ENCODE peak calls at places on chromosomes 5 and 9, in nine cellular contexts. One of them, this sample, is unnamed.

GRCh38 chr9:127500399-127500798 is 49.1 kb downstream of the LRSAM1 start:
- DNase-seq in MM.1S: no peak
- DNase-seq in HFFc6: no peak
- DNase-seq in fibroblast of lung: no peak
- DNase-seq in AG08395: no peak
- DNase-seq in cardiac fibroblast: no peak
- DNase-seq in frontal cortex: no peak
- DNase-seq in islet precursor cell: no peak
- DNase-seq in KG1: no peak
- DNase-seq in this sample: no peak

GRCh38 chr9:31140316-31140715 is 1244.1 kb upstream of the ACO1 start:
- DNase-seq in cardiac fibroblast: peak; percentile 45
- DNase-seq in AG08395: no peak
- DNase-seq in KG1: no peak
- DNase-seq in frontal cortex: no peak
- DNase-seq in fibroblast of lung: peak; percentile 27
- DNase-seq in islet precursor cell: no peak
- DNase-seq in MM.1S: peak; percentile 17
- DNase-seq in HFFc6: no peak
- DNase-seq in this sample: peak; percentile 62

GRCh38 chr5:15387931-15388330 is 112.0 kb upstream of the FBXL7 start:
- DNase-seq in MM.1S: no peak
- DNase-seq in cardiac fibroblast: no peak
- DNase-seq in HFFc6: no peak
- DNase-seq in islet precursor cell: no peak
- DNase-seq in fibroblast of lung: no peak
- DNase-seq in AG08395: no peak
- DNase-seq in frontal cortex: no peak
- DNase-seq in KG1: no peak
- DNase-seq in this sample: no peak

GRCh38 chr9:99811598-99812383 is 9.9 kb upstream of the NR4A3 start:
- DNase-seq in HFFc6: no peak
- DNase-seq in AG08395: no peak
- DNase-seq in frontal cortex: no peak
- DNase-seq in islet precursor cell: no peak
- DNase-seq in KG1: no peak
- DNase-seq in cardiac fibroblast: no peak
- DNase-seq in fibroblast of lung: no peak
- DNase-seq in MM.1S: no peak
- DNase-seq in this sample: no peak

GRCh38 chr9:16180546-16180945 is 627.7 kb downstream of the CCDC171 start:
- DNase-seq in AG08395: peak; percentile 27
- DNase-seq in frontal cortex: no peak
- DNase-seq in HFFc6: peak; percentile 67
- DNase-seq in KG1: no peak
- DNase-seq in fibroblast of lung: no peak
- DNase-seq in islet precursor cell: no peak
- DNase-seq in MM.1S: no peak
- DNase-seq in cardiac fibroblast: no peak
- DNase-seq in this sample: peak; percentile 41

GRCh38 chr9:114004221-114004716 is 73.8 kb downstream of the AMBP start:
- DNase-seq in fibroblast of lung: no peak
- DNase-seq in frontal cortex: no peak
- DNase-seq in cardiac fibroblast: peak; percentile 41
- DNase-seq in islet precursor cell: peak; percentile 36
- DNase-seq in HFFc6: no peak
- DNase-seq in MM.1S: no peak
- DNase-seq in KG1: no peak
- DNase-seq in AG08395: no peak
- DNase-seq in this sample: no peak

GRCh38 chr9:18142964-18143363 is 331.0 kb upstream of the ADAMTSL1 start:
- DNase-seq in islet precursor cell: no peak
- DNase-seq in HFFc6: no peak
- DNase-seq in frontal cortex: no peak
- DNase-seq in KG1: no peak
- DNase-seq in MM.1S: no peak
- DNase-seq in cardiac fibroblast: peak; percentile 37
- DNase-seq in fibroblast of lung: no peak
- DNase-seq in AG08395: no peak
- DNase-seq in this sample: no peak

GRCh38 chr5:96668725-96669124 is 6.5 kb downstream of the CAST start:
- DNase-seq in islet precursor cell: no peak
- DNase-seq in AG08395: no peak
- DNase-seq in frontal cortex: no peak
- DNase-seq in fibroblast of lung: no peak
- DNase-seq in MM.1S: no peak
- DNase-seq in cardiac fibroblast: no peak
- DNase-seq in HFFc6: no peak
- DNase-seq in KG1: no peak
- DNase-seq in this sample: no peak

GRCh38 chr9:69223605-69224004 is 49.5 kb downstream of the TJP2 start:
- DNase-seq in MM.1S: no peak
- DNase-seq in cardiac fibroblast: peak; percentile 69
- DNase-seq in fibroblast of lung: peak; percentile 57
- DNase-seq in islet precursor cell: peak; percentile 94
- DNase-seq in HFFc6: peak; percentile 78
- DNase-seq in frontal cortex: peak; percentile 39
- DNase-seq in KG1: no peak
- DNase-seq in AG08395: peak; percentile 65
- DNase-seq in this sample: peak; percentile 76